ENCODE peak calls at places on chromosomes 4 and X, in six cellular contexts. C is H9; R is stimulated activated CD8-positive, alpha-beta memory T cell treated with anti-CD3 and anti-CD28 coated beads, Interleukin-7, amount 100 ng/mL, for 24 hours; N is HL-60; F is SIG-M5; J is mesothelial cell of epicardium. W is an unnamed sample.

GRCh38 chr4:114180481-114180880 is 201.0 kb upstream of the ARSJ start:
- DNase-seq in C (peak), R (no peak), N (no peak), F (no peak), J (no peak), W (no peak)

GRCh38 chr4:78557841-78558240 is 6.3 kb downstream of the ANXA3 start:
- DNase-seq in C (no peak), R (no peak), N (no peak), F (no peak), J (no peak), W (no peak)

GRCh38 chr4:155889036-155889793 is 14.3 kb upstream of the TDO2 start:
- DNase-seq in C (no peak), R (no peak), N (peak), F (peak), J (no peak), W (peak)

GRCh38 chrX:54074826-54075225 is 30.6 kb upstream of the PHF8 start:
- DNase-seq in C (no peak), R (no peak), N (no peak), F (no peak), J (no peak), W (no peak)

GRCh38 chrX:9885150-9885549 is 82.0 kb upstream of the CLDN34 start:
- DNase-seq in C (peak), R (no peak), N (peak), F (no peak), J (no peak), W (no peak)

GRCh38 chrX:45788941-45789348 is 588.3 kb upstream of the DIPK2B start:
- DNase-seq in C (no peak), R (no peak), N (no peak), F (no peak), J (no peak), W (no peak)

GRCh38 chr4:17851921-17852320 is 41.1 kb downstream of the NCAPG start:
- DNase-seq in C (no peak), R (no peak), N (no peak), F (no peak), J (no peak), W (no peak)

GRCh38 chrX:68139791-68140190 is 293.5 kb downstream of the OPHN1 start:
- DNase-seq in C (no peak), R (no peak), N (no peak), F (no peak), J (no peak), W (no peak)

GRCh38 chr4:11328401-11328800 is 100.3 kb downstream of the HS3ST1 start:
- DNase-seq in C (no peak), R (no peak), N (no peak), F (no peak), J (no peak), W (no peak)

GRCh38 chr4:153521995-153522799 is 56.0 kb downstream of the TMEM131L start:
- DNase-seq in C (peak), R (no peak), N (peak), F (no peak), J (no peak), W (peak)

GRCh38 chr4:70522626-70523025 is 4.3 kb downstream of the AMTN start:
- DNase-seq in C (no peak), R (no peak), N (no peak), F (no peak), J (no peak), W (no peak)

GRCh38 chr4:47642985-47643745 is 158.1 kb downstream of the ATP10D start:
- DNase-seq in C (no peak), R (no peak), N (no peak), F (no peak), J (no peak), W (no peak)